ENCODE peak calls at places on chromosomes 1 and 21, in nine cellular contexts. Q is stimulated activated CD8-positive, alpha-beta memory T cell treated with anti-CD3 and anti-CD28 coated beads, Interleukin-4, amount 100 ng/mL, for 4 hours; G is activated CD4-positive, alpha-beta memory T cell treated with anti-CD3 and anti-CD28 coated beads, Interleukin-2, amount 10 ng/mL, durations not matched to agents 7 days and 5 days; U is D721Med; R is NCI-H187 treated with DMSO at 0.1 percent for 48 hours; C is pancreas; W is SJSA1; Z is astrocyte of the cerebellum; I is CD8-positive, alpha-beta T cell. N is an unnamed sample.

GRCh38 chr1:204959374-204959773 is 83.6 kb upstream of the CNTN2 start:
- DNase-seq in Z (no peak), W (no peak), U (no peak), I (no peak), R (no peak), G (no peak), Q (no peak), C (no peak), N (no peak)

GRCh38 chr1:228059536-228060457 is 22.7 kb upstream of the ARF1 start:
- DNase-seq in I (peak; percentile 69), R (peak; percentile 36), Z (no peak), Q (peak; percentile 43), U (no peak), W (peak; percentile 52), G (peak; percentile 71), C (peak; percentile 100), N (no peak)

GRCh38 chr1:35097224-35097623 is 18.0 kb downstream of the ZMYM1 start:
- DNase-seq in Q (no peak), G (no peak), I (no peak), Z (peak; percentile 32), U (no peak), R (no peak), W (no peak), C (no peak), N (no peak)

GRCh38 chr1:232038704-232039103 is 412.1 kb downstream of the DISC1 start:
- DNase-seq in R (no peak), Z (no peak), U (no peak), C (no peak), W (no peak), G (no peak), Q (no peak), I (no peak), N (no peak)

GRCh38 chr1:156705321-156705917 is at the start of gene CRABP2:
- DNase-seq in C (peak; percentile 57), U (no peak), W (no peak), R (no peak), Z (no peak), I (no peak), G (no peak), Q (no peak), N (no peak)

GRCh38 chr1:16183157-16183556 is 27.3 kb upstream of the EPHA2 start:
- DNase-seq in I (no peak), W (no peak), C (no peak), U (no peak), Q (no peak), G (no peak), Z (peak; percentile 37), R (no peak), N (no peak)

GRCh38 chr1:186014370-186015030 is 280.3 kb downstream of the HMCN1 start:
- DNase-seq in G (no peak), Z (no peak), W (peak; percentile 81), R (no peak), C (no peak), U (no peak), Q (no peak), I (no peak), N (no peak)

GRCh38 chr1:210696709-210697108 is 368.0 kb downstream of the HHAT start:
- DNase-seq in Z (no peak), Q (no peak), I (no peak), U (no peak), G (no peak), R (no peak), W (no peak), C (no peak), N (no peak)

GRCh38 chr1:115727706-115728249 is 40.7 kb downstream of the CASQ2 start:
- DNase-seq in Z (peak; percentile 57), I (no peak), G (no peak), W (peak; percentile 61), Q (no peak), C (no peak), R (no peak), U (no peak), N (no peak)

GRCh38 chr21:36247316-36247715 is 72.7 kb upstream of the MORC3 start:
- DNase-seq in G (no peak), W (peak; percentile 16), Q (no peak), Z (peak; percentile 34), C (no peak), R (no peak), I (no peak), U (no peak), N (no peak)

N was measured in DND-41.